ENCODE peak calls at places on chromosomes 4 and X, in ten cellular contexts. One of them, this sample, is unnamed.

GRCh38 chr4:162957521-162958143 is 209.1 kb downstream of the NAF1 start:
- DNase-seq in K562: no peak
- DNase-seq in left ventricle myocardium inferior: no peak
- DNase-seq in HCT116: no peak
- DNase-seq in tibial nerve: no peak
- DNase-seq in HFF-Myc: no peak
- DNase-seq in cardiac muscle cell: no peak
- DNase-seq in HL-60: no peak
- DNase-seq in GM23338: no peak
- DNase-seq in fibroblast of lung: no peak
- DNase-seq in this sample: no peak

GRCh38 chr4:79695848-79696247 is 287.8 kb upstream of the GK2 start:
- DNase-seq in K562: no peak
- DNase-seq in left ventricle myocardium inferior: no peak
- DNase-seq in HCT116: no peak
- DNase-seq in tibial nerve: no peak
- DNase-seq in HFF-Myc: no peak
- DNase-seq in cardiac muscle cell: no peak
- DNase-seq in HL-60: no peak
- DNase-seq in GM23338: peak; percentile 5
- DNase-seq in fibroblast of lung: no peak
- DNase-seq in this sample: no peak

GRCh38 chr4:186814535-186814934 is 90.9 kb upstream of the FAT1 start:
- DNase-seq in K562: no peak
- DNase-seq in left ventricle myocardium inferior: no peak
- DNase-seq in HCT116: no peak
- DNase-seq in tibial nerve: no peak
- DNase-seq in HFF-Myc: no peak
- DNase-seq in cardiac muscle cell: no peak
- DNase-seq in HL-60: no peak
- DNase-seq in GM23338: no peak
- DNase-seq in fibroblast of lung: no peak
- DNase-seq in this sample: no peak

GRCh38 chr4:10180927-10181744 is 64.5 kb upstream of the WDR1 start:
- DNase-seq in K562: peak; percentile 90
- DNase-seq in left ventricle myocardium inferior: no peak
- DNase-seq in HCT116: no peak
- DNase-seq in tibial nerve: no peak
- DNase-seq in HFF-Myc: no peak
- DNase-seq in cardiac muscle cell: no peak
- DNase-seq in HL-60: peak; percentile 80
- DNase-seq in GM23338: no peak
- DNase-seq in fibroblast of lung: no peak
- DNase-seq in this sample: no peak

GRCh38 chr4:126233483-126233882 is 918.7 kb downstream of the FAT4 start:
- DNase-seq in K562: no peak
- DNase-seq in left ventricle myocardium inferior: no peak
- DNase-seq in HCT116: no peak
- DNase-seq in tibial nerve: no peak
- DNase-seq in HFF-Myc: no peak
- DNase-seq in cardiac muscle cell: no peak
- DNase-seq in HL-60: no peak
- DNase-seq in GM23338: no peak
- DNase-seq in fibroblast of lung: no peak
- DNase-seq in this sample: no peak

GRCh38 chrX:129726307-129727111 is 12.3 kb upstream of the XPNPEP2 start:
- DNase-seq in K562: peak; percentile 50
- DNase-seq in left ventricle myocardium inferior: peak; percentile 46
- DNase-seq in HCT116: peak; percentile 28
- DNase-seq in tibial nerve: peak; percentile 69
- DNase-seq in HFF-Myc: peak; percentile 32
- DNase-seq in cardiac muscle cell: peak; percentile 60
- DNase-seq in HL-60: peak; percentile 25
- DNase-seq in GM23338: peak; percentile 77
- DNase-seq in fibroblast of lung: peak; percentile 69
- DNase-seq in this sample: no peak

GRCh38 chrX:48938721-48939416 is 18.5 kb downstream of the OTUD5 start:
- DNase-seq in K562: no peak
- DNase-seq in left ventricle myocardium inferior: no peak
- DNase-seq in HCT116: no peak
- DNase-seq in tibial nerve: no peak
- DNase-seq in HFF-Myc: no peak
- DNase-seq in cardiac muscle cell: no peak
- DNase-seq in HL-60: no peak
- DNase-seq in GM23338: no peak
- DNase-seq in fibroblast of lung: no peak
- DNase-seq in this sample: no peak

GRCh38 chr4:4861592-4862551 is 2.4 kb downstream of the MSX1 start:
- DNase-seq in K562: no peak
- DNase-seq in left ventricle myocardium inferior: no peak
- DNase-seq in HCT116: no peak
- DNase-seq in tibial nerve: no peak
- DNase-seq in HFF-Myc: no peak
- DNase-seq in cardiac muscle cell: no peak
- DNase-seq in HL-60: no peak
- DNase-seq in GM23338: no peak
- DNase-seq in fibroblast of lung: no peak
- DNase-seq in this sample: no peak

GRCh38 chr4:60078984-60079383 is 1121.1 kb upstream of the ADGRL3 start:
- DNase-seq in K562: no peak
- DNase-seq in left ventricle myocardium inferior: no peak
- DNase-seq in HCT116: no peak
- DNase-seq in tibial nerve: no peak
- DNase-seq in HFF-Myc: no peak
- DNase-seq in cardiac muscle cell: no peak
- DNase-seq in HL-60: no peak
- DNase-seq in GM23338: no peak
- DNase-seq in fibroblast of lung: no peak
- DNase-seq in this sample: no peak

GRCh38 chr4:55675196-55675793 is 39.2 kb upstream of the NMU start:
- DNase-seq in K562: no peak
- DNase-seq in left ventricle myocardium inferior: no peak
- DNase-seq in HCT116: no peak
- DNase-seq in tibial nerve: no peak
- DNase-seq in HFF-Myc: no peak
- DNase-seq in cardiac muscle cell: no peak
- DNase-seq in HL-60: no peak
- DNase-seq in GM23338: no peak
- DNase-seq in fibroblast of lung: no peak
- DNase-seq in this sample: no peak

GRCh38 chr4:137524642-137525384 is 7.5 kb downstream of the PCDH18 start:
- DNase-seq in K562: no peak
- DNase-seq in left ventricle myocardium inferior: no peak
- DNase-seq in HCT116: no peak
- DNase-seq in tibial nerve: no peak
- DNase-seq in HFF-Myc: no peak
- DNase-seq in cardiac muscle cell: no peak
- DNase-seq in HL-60: no peak
- DNase-seq in GM23338: no peak
- DNase-seq in fibroblast of lung: peak; percentile 63
- DNase-seq in this sample: no peak

GRCh38 chr4:7788687-7789425 is 150.8 kb downstream of the AFAP1 start:
- DNase-seq in K562: no peak
- DNase-seq in left ventricle myocardium inferior: peak; percentile 54
- DNase-seq in HCT116: no peak
- DNase-seq in tibial nerve: peak; percentile 68
- DNase-seq in HFF-Myc: no peak
- DNase-seq in cardiac muscle cell: no peak
- DNase-seq in HL-60: no peak
- DNase-seq in GM23338: no peak
- DNase-seq in fibroblast of lung: no peak
- DNase-seq in this sample: no peak

GRCh38 chr4:153465583-153465921 is 608 bp upstream of the TMEM131L start:
- DNase-seq in K562: peak; percentile 56
- DNase-seq in left ventricle myocardium inferior: peak; percentile 51
- DNase-seq in HCT116: peak; percentile 16
- DNase-seq in tibial nerve: peak; percentile 17
- DNase-seq in HFF-Myc: peak; percentile 58
- DNase-seq in cardiac muscle cell: peak; percentile 52
- DNase-seq in HL-60: peak; percentile 45
- DNase-seq in GM23338: peak; percentile 63
- DNase-seq in fibroblast of lung: peak; percentile 74
- DNase-seq in this sample: no peak

GRCh38 chr4:153466637-153467153 is 535 bp downstream of the TMEM131L start:
- DNase-seq in K562: no peak
- DNase-seq in left ventricle myocardium inferior: no peak
- DNase-seq in HCT116: no peak
- DNase-seq in tibial nerve: no peak
- DNase-seq in HFF-Myc: no peak
- DNase-seq in cardiac muscle cell: peak; percentile 57
- DNase-seq in HL-60: peak; percentile 27
- DNase-seq in GM23338: peak; percentile 19
- DNase-seq in fibroblast of lung: no peak
- DNase-seq in this sample: no peak

GRCh38 chr4:153465145-153465544 is 1.0 kb upstream of the TMEM131L start:
- DNase-seq in K562: no peak
- DNase-seq in left ventricle myocardium inferior: no peak
- DNase-seq in HCT116: no peak
- DNase-seq in tibial nerve: no peak
- DNase-seq in HFF-Myc: no peak
- DNase-seq in cardiac muscle cell: no peak
- DNase-seq in HL-60: no peak
- DNase-seq in GM23338: no peak
- DNase-seq in fibroblast of lung: peak; percentile 31
- DNase-seq in this sample: no peak

GRCh38 chr4:153467154-153467896 is 1.2 kb downstream of the TMEM131L start:
- DNase-seq in K562: peak; percentile 66
- DNase-seq in left ventricle myocardium inferior: peak; percentile 36
- DNase-seq in HCT116: peak; percentile 39
- DNase-seq in tibial nerve: no peak
- DNase-seq in HFF-Myc: no peak
- DNase-seq in cardiac muscle cell: peak; percentile 34
- DNase-seq in HL-60: peak; percentile 47
- DNase-seq in GM23338: peak; percentile 83
- DNase-seq in fibroblast of lung: no peak
- DNase-seq in this sample: no peak

GRCh38 chr4:153465922-153466636 is at the start of gene TMEM131L:
- DNase-seq in K562: peak; percentile 91
- DNase-seq in left ventricle myocardium inferior: peak; percentile 71
- DNase-seq in HCT116: peak; percentile 21
- DNase-seq in tibial nerve: peak; percentile 60
- DNase-seq in HFF-Myc: no peak
- DNase-seq in cardiac muscle cell: peak; percentile 88
- DNase-seq in HL-60: peak; percentile 84
- DNase-seq in GM23338: peak; percentile 82
- DNase-seq in fibroblast of lung: peak; percentile 64
- DNase-seq in this sample: no peak
- TF ChIP-seq CTCF in K562: peak; percentile 68
- TF ChIP-seq CTCF in left ventricle myocardium inferior: peak; percentile 33
- TF ChIP-seq CTCF in HCT116: no peak
- TF ChIP-seq CTCF in tibial nerve: peak; percentile 20
- TF ChIP-seq CTCF in HFF-Myc: no peak
- TF ChIP-seq CTCF in cardiac muscle cell: peak; percentile 14
- TF ChIP-seq CTCF in HL-60: no peak
- TF ChIP-seq CTCF in GM23338: peak; percentile 8
- TF ChIP-seq CTCF in fibroblast of lung: no peak
- TF ChIP-seq CTCF in this sample: no peak

DNA sequence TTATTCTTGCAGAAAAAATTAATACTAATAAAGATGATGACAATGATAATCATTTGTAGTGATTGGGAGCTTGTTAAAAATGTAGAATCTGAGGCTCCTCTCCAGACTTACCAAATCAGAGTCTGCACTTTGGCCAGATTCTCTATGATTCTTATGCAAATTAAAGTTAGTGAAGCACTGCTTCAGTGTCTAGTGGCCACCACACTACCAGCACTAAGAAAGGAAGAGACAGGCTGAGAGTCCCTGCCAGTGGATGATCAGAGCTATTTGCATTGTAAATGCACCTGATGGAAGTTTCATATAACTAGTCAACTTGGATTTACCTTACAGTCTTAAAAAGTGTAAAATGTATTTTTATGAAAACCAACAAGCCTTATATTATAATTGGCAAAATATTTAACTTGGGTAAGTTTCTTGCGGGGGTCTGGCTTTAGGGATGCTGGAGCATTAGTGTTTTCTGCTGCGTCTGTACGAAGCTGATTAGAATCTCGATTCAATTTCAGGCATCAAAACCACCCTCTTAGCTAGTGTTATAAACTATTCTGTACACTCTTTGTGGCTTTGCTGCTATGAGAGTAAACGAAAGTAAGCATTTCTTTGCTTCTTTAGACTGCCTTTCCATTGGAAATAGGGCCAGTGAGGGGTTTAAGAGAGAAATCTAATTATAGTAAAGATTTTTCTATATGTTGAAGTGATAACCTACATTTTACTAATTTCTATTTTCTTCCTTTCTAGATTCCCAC is 114.1 kb downstream of the TLL1 start:
- DNase-seq in K562: no peak
- DNase-seq in left ventricle myocardium inferior: no peak
- DNase-seq in HCT116: no peak
- DNase-seq in tibial nerve: no peak
- DNase-seq in HFF-Myc: no peak
- DNase-seq in cardiac muscle cell: no peak
- DNase-seq in HL-60: no peak
- DNase-seq in GM23338: peak; percentile 43
- DNase-seq in fibroblast of lung: no peak
- DNase-seq in this sample: no peak
- H3K4me3 ChIP-seq in K562: no peak overlapping the region
- H3K4me3 ChIP-seq in left ventricle myocardium inferior: no peak overlapping the region
- H3K4me3 ChIP-seq in HCT116: no peak overlapping the region
- H3K4me3 ChIP-seq in tibial nerve: no peak overlapping the region
- H3K4me3 ChIP-seq in HFF-Myc: no peak overlapping the region
- H3K4me3 ChIP-seq in cardiac muscle cell: no peak overlapping the region
- H3K4me3 ChIP-seq in HL-60: no peak overlapping the region
- H3K4me3 ChIP-seq in GM23338: no peak overlapping the region
- H3K4me3 ChIP-seq in fibroblast of lung: no peak overlapping the region
- H3K4me3 ChIP-seq in this sample: no peak overlapping the region

GRCh38 chr4:138797646-138798045 is 217.9 kb upstream of the NOCT start:
- DNase-seq in K562: no peak
- DNase-seq in left ventricle myocardium inferior: no peak
- DNase-seq in HCT116: no peak
- DNase-seq in tibial nerve: no peak
- DNase-seq in HFF-Myc: no peak
- DNase-seq in cardiac muscle cell: no peak
- DNase-seq in HL-60: no peak
- DNase-seq in GM23338: no peak
- DNase-seq in fibroblast of lung: no peak
- DNase-seq in this sample: no peak
- TF ChIP-seq CTCF in K562: no peak
- TF ChIP-seq CTCF in left ventricle myocardium inferior: no peak
- TF ChIP-seq CTCF in HCT116: no peak
- TF ChIP-seq CTCF in tibial nerve: no peak
- TF ChIP-seq CTCF in HFF-Myc: no peak
- TF ChIP-seq CTCF in cardiac muscle cell: no peak
- TF ChIP-seq CTCF in HL-60: no peak
- TF ChIP-seq CTCF in GM23338: no peak
- TF ChIP-seq CTCF in fibroblast of lung: no peak
- TF ChIP-seq CTCF in this sample: no peak

DNA sequence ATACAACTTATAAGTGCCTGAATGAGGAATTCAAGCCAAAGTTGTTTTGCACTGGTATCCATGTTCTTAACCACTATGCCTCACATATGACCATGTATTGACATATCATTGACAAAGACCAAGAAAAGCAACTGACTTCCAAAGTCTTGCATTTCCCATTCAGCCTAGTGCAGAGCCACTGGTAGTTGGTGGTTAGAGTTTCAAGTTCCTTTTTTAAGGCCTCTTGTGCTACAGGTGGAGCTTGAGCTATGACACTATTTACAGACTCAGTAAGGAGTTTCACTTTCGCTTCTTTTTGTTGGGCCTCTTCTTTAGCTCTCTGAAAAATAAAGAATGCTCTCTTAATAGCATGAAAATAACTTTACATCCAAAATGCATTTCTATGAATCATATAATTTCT is 763.0 kb downstream of the DMD start:
- DNase-seq in K562: no peak
- DNase-seq in left ventricle myocardium inferior: no peak
- DNase-seq in HCT116: no peak
- DNase-seq in tibial nerve: no peak
- DNase-seq in HFF-Myc: no peak
- DNase-seq in cardiac muscle cell: no peak
- DNase-seq in HL-60: peak; percentile 62
- DNase-seq in GM23338: peak; percentile 1
- DNase-seq in fibroblast of lung: peak; percentile 29
- DNase-seq in this sample: no peak
- H3K4me3 ChIP-seq in K562: no peak overlapping the region
- H3K4me3 ChIP-seq in left ventricle myocardium inferior: no peak overlapping the region
- H3K4me3 ChIP-seq in HCT116: no peak overlapping the region
- H3K4me3 ChIP-seq in tibial nerve: no peak overlapping the region
- H3K4me3 ChIP-seq in HFF-Myc: no peak overlapping the region
- H3K4me3 ChIP-seq in cardiac muscle cell: no peak overlapping the region
- H3K4me3 ChIP-seq in HL-60: no peak overlapping the region
- H3K4me3 ChIP-seq in GM23338: no peak overlapping the region
- H3K4me3 ChIP-seq in fibroblast of lung: no peak overlapping the region
- H3K4me3 ChIP-seq in this sample: no peak overlapping the region